ENCODE peak calls at places on chromosomes 3 and 15, in five cellular contexts. U, A, Z, O and H are unnamed samples.

GRCh38 chr15:88378259-88378658 is 88.9 kb downstream of the MRPL46 start:
- DNase-seq in U (peak; percentile 37), A (no peak), Z (no peak), O (no peak), H (no peak)

GRCh38 chr3:161221881-161222600 is 930 bp downstream of the NMD3 start:
- DNase-seq in U (peak; percentile 27), A (no peak), Z (peak; percentile 10), O (no peak), H (no peak)

GRCh38 chr3:44342191-44342790 is 3.7 kb downstream of the TCAIM start:
- DNase-seq in U (peak; percentile 87), A (no peak), Z (no peak), O (no peak), H (no peak)

GRCh38 chr3:18211116-18211515 is 214.0 kb downstream of the SATB1 start:
- DNase-seq in U (no peak), A (no peak), Z (no peak), O (no peak), H (no peak)

GRCh38 chr3:149489060-149489690 is 14.7 kb downstream of the TM4SF4 start:
- DNase-seq in U (no peak), A (no peak), Z (no peak), O (no peak), H (no peak)

GRCh38 chr3:168250415-168250861 is 154.7 kb upstream of the GOLIM4 start:
- DNase-seq in U (peak; percentile 6), A (no peak), Z (peak; percentile 52), O (no peak), H (no peak)

GRCh38 chr3:182671942-182672341 is 121.4 kb upstream of the ATP11B start:
- DNase-seq in U (peak; percentile 3), A (no peak), Z (no peak), O (no peak), H (no peak)

GRCh38 chr3:184386047-184386806 is 6.4 kb downstream of the CHRD start:
- DNase-seq in U (no peak), A (no peak), Z (no peak), O (no peak), H (no peak)

GRCh38 chr3:48119495-48120193 is 68.6 kb downstream of the CDC25A start:
- DNase-seq in U (peak; percentile 55), A (peak; percentile 65), Z (no peak), O (peak; percentile 68), H (no peak)

GRCh38 chr15:29698030-29698701 is 124.1 kb downstream of the TJP1 start:
- DNase-seq in U (peak; percentile 94), A (no peak), Z (no peak), O (no peak), H (peak; percentile 74)

GRCh38 chr15:47824185-47824584 is 106.9 kb downstream of the SEMA6D start:
- DNase-seq in U (no peak), A (no peak), Z (no peak), O (no peak), H (no peak)

GRCh38 chr15:43070893-43071292 is 34.9 kb downstream of the UBR1 start:
- DNase-seq in U (no peak), A (no peak), Z (no peak), O (no peak), H (no peak)

GRCh38 chr15:87326274-87326673 is 930.3 kb downstream of the NTRK3 start:
- DNase-seq in U (no peak), A (no peak), Z (no peak), O (no peak), H (no peak)

GRCh38 chr3:106765342-106765741 is 611.9 kb upstream of the CCDC54 start:
- DNase-seq in U (peak; percentile 85), A (no peak), Z (no peak), O (no peak), H (peak; percentile 77)

GRCh38 chr3:50675179-50676030 is 678 bp downstream of the DOCK3 start:
- DNase-seq in U (no peak), A (peak; percentile 33), Z (peak; percentile 36), O (no peak), H (no peak)

GRCh38 chr15:80999623-81000036 is 1.1 kb upstream of the TLNRD1 start:
- DNase-seq in U (no peak), A (no peak), Z (peak; percentile 90), O (no peak), H (no peak)

GRCh38 chr15:78868366-78868765 is 4.3 kb upstream of the MORF4L1 start:
- DNase-seq in U (no peak), A (no peak), Z (no peak), O (no peak), H (no peak)

GRCh38 chr3:197219627-197220026 is 78.8 kb downstream of the DLG1 start:
- DNase-seq in U (no peak), A (no peak), Z (no peak), O (no peak), H (no peak)

GRCh38 chr3:197216914-197217313 is 81.5 kb downstream of the DLG1 start:
- DNase-seq in U (peak; percentile 54), A (no peak), Z (no peak), O (no peak), H (no peak)

GRCh38 chr3:197212290-197212689 is 86.1 kb downstream of the DLG1 start:
- DNase-seq in U (no peak), A (no peak), Z (no peak), O (no peak), H (no peak)

DNA sequence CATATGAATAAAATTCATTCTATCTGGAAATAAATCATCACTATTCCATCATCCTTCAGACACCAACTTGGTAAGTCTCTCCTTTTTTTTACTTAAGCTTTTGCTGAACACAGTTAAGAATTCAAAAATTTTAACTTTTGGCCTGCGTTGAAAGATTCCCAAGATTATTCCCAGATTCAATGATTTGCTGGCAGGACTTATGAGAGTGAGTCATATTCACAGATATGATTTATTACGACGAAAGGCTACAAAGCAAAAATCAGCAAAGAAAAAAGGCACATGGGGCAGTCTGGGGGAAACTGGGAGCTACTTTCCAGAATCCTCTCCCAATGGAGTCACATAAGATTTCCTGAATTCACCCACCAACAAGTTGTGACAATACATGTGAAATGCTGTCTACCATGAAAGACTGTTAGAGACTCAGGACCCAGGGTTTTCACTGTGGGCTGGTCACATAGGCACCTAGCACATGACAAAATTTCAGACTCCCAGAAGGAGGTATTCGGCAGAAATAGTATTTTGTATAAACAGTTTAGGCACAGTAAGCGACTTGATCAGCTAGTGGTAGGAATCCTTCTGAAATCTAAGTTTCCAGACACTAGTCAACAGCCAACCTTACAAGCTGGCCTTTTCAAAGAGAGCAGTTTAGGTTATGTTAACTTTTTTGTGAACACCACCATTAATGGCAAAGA is 82.1 kb downstream of the DLG1 start:
- DNase-seq in U (peak; percentile 75), A (no peak), Z (no peak), O (no peak), H (no peak)
- H3K4me3 ChIP-seq in U (no peak overlapping the region), A (no peak overlapping the region), Z (no peak overlapping the region), O (no peak overlapping the region), H (no peak overlapping the region)

GRCh38 chr15:98946301-98947255 is 61.0 kb downstream of the PGPEP1L start:
- DNase-seq in U (peak; percentile 26), A (peak; percentile 44), Z (no peak), O (peak; percentile 92), H (no peak)
- H3K4me1 ChIP-seq in U (peaks cover 17% of the 10 kb centered on the region), A (peaks cover 70% of the 10 kb centered on the region), Z (peaks cover 5% of the 10 kb centered on the region), O (peaks cover 53% of the 10 kb centered on the region), H (peaks cover 26% of the 10 kb centered on the region)

GRCh38 chr3:58334013-58334321 is 1.3 kb downstream of the PXK start:
- DNase-seq in U (no peak), A (no peak), Z (no peak), O (no peak), H (no peak)
- H3K4me3 ChIP-seq in U (peak overlapping the region; percentile 91), A (peak overlapping the region; percentile 70), Z (peak overlapping the region; percentile 89), O (peak overlapping the region; percentile 90), H (peak overlapping the region; percentile 90)

GRCh38 chr15:57380854-57381253 is 4.5 kb downstream of the CGNL1 start:
- DNase-seq in U (no peak), A (no peak), Z (no peak), O (no peak), H (no peak)

GRCh38 chr15:57377478-57377847 is 1.2 kb downstream of the CGNL1 start:
- DNase-seq in U (no peak), A (no peak), Z (no peak), O (no peak), H (no peak)

GRCh38 chr15:57376695-57377477 is 581 bp downstream of the CGNL1 start:
- DNase-seq in U (peak; percentile 4), A (peak; percentile 26), Z (no peak), O (peak; percentile 69), H (no peak)

GRCh38 chr15:57382222-57382621 is 5.9 kb downstream of the CGNL1 start:
- DNase-seq in U (no peak), A (no peak), Z (no peak), O (no peak), H (no peak)

GRCh38 chr15:57379487-57379886 is 3.2 kb downstream of the CGNL1 start:
- DNase-seq in U (no peak), A (no peak), Z (no peak), O (no peak), H (no peak)
- H3K4me1 ChIP-seq in U (peaks cover 3% of the 10 kb centered on the region), A (peaks cover 8% of the 10 kb centered on the region), Z (no peaks in the 10 kb centered on the region), O (peaks cover 15% of the 10 kb centered on the region), H (peaks cover 22% of the 10 kb centered on the region)

DNA sequence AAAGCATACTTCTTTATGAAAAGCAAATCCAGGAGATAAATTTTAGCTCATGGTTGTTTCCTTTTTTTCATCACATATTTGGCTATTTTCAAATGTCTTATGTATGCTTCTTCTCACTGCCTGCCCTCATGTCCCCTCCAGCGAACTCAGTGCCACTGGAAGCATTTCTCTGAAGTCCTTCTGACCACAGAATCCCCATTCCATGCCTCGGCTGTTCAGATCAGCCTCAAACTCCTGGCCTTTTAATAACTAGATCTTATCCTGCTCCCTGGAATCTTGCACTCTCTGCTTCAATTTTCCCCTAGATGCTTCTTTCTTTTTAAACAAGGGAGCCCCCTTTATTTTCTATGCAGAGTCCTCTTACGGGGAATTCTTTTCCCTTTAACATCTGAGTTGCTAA is 10.1 kb downstream of the ETV5 start:
- DNase-seq in U (no peak), A (no peak), Z (no peak), O (no peak), H (no peak)
- H3K4me3 ChIP-seq in U (no peak overlapping the region), A (no peak overlapping the region), Z (no peak overlapping the region), O (no peak overlapping the region), H (no peak overlapping the region)

DNA sequence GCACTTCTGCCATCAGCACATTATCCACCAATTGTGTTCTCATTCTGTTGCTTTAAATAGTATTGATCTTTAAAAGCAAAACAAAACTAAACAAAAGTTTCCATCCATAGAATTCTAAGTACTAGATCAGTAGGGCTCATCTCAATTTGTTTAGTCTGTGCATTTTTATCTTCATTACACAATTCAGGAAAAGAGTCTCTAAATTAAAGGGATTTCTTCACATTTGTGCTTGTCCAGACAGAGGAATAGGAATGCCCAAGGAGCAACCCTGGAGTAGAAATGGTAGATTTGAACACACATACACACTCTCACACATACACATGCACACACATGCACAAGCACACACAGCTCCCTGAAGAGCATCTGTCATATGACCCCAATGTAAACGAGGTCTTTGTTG is 21.4 kb downstream of the LMCD1 start:
- DNase-seq in U (no peak), A (no peak), Z (no peak), O (no peak), H (no peak)
- H3K4me1 ChIP-seq in U (peaks cover 17% of the 10 kb centered on the region), A (peaks cover 56% of the 10 kb centered on the region), Z (no peaks in the 10 kb centered on the region), O (peaks cover 47% of the 10 kb centered on the region), H (no peaks in the 10 kb centered on the region)

DNA sequence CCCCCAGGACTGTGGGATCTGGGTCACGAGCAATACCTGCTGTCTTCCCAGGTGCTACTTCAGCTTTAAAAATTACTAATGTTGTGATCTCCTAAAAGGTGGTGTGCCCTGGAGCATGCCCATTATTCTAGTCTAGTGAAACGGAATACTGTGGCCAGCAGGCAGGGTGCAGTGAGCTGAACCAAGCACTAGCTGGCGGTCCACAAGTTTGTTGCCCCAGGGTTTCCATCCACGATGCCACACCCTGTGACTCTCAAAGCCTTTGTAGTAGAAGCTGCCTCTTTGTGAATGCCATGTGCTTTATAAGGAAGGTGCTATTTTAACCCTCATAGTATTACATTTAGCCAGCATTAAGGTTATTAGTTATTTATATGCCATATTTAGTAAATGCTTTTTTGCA is 49.1 kb downstream of the PXYLP1 start:
- DNase-seq in U (no peak), A (no peak), Z (no peak), O (no peak), H (no peak)
- H3K4me3 ChIP-seq in U (no peak overlapping the region), A (no peak overlapping the region), Z (no peak overlapping the region), O (no peak overlapping the region), H (no peak overlapping the region)